ENCODE peak calls at places on chromosomes 5 and 9, in five cellular contexts. S, M, Z, U and Y are unnamed samples.

GRCh38 chr9:34204011-34204635 is 25.3 kb downstream of the UBAP1 start:
- DNase-seq in Z (no peak), U (no peak), S (no peak), M (no peak), Y (no peak)

GRCh38 chr5:147949711-147950573 is 43.6 kb upstream of the C5orf46 start:
- DNase-seq in Z (no peak), M (no peak), S (no peak), U (no peak), Y (peak; percentile 30)

GRCh38 chr5:52751137-52751536 is 36.6 kb upstream of the ITGA1 start:
- DNase-seq in Z (no peak), M (no peak), U (no peak), S (no peak), Y (no peak)

GRCh38 chr9:105316703-105317102 is 72.3 kb downstream of the SLC44A1 start:
- DNase-seq in M (no peak), Z (no peak), S (no peak), U (no peak), Y (no peak)

GRCh38 chr5:178688551-178688950 is 41.9 kb downstream of the ZNF354A start:
- DNase-seq in Z (no peak), U (no peak), S (no peak), M (no peak), Y (no peak)

GRCh38 chr5:16871746-16872339 is 64.2 kb downstream of the MYO10 start:
- DNase-seq in M (no peak), U (no peak), Z (no peak), S (no peak), Y (no peak)

GRCh38 chr5:149170292-149170691 is 29.0 kb downstream of the ABLIM3 start:
- DNase-seq in M (no peak), S (no peak), U (no peak), Z (no peak), Y (no peak)

GRCh38 chr9:4237748-4238511 is 61.9 kb downstream of the GLIS3 start:
- DNase-seq in Z (no peak), U (no peak), M (peak; percentile 27), S (peak; percentile 27), Y (no peak)

GRCh38 chr5:66436721-66437120 is 159.5 kb upstream of the MAST4 start:
- DNase-seq in U (no peak), S (no peak), M (no peak), Z (no peak), Y (no peak)

GRCh38 chr9:111016046-111017026 is 21.9 kb downstream of the LPAR1 start:
- DNase-seq in S (no peak), U (no peak), M (no peak), Z (no peak), Y (no peak)

GRCh38 chr5:160198148-160198545 is 31.2 kb upstream of the FABP6 start:
- DNase-seq in Z (no peak), U (no peak), S (no peak), M (no peak), Y (no peak)

GRCh38 chr9:23526806-23527205 is 299.2 kb downstream of the ELAVL2 start:
- DNase-seq in U (no peak), S (no peak), M (no peak), Z (no peak), Y (no peak)
- TF ChIP-seq CTCF in U (no peak), S (no peak), M (no peak), Z (no peak), Y (no peak)

GRCh38 chr9:74007833-74008232 is 489.3 kb upstream of the RORB start:
- DNase-seq in U (no peak), S (no peak), Z (no peak), M (no peak), Y (no peak)

GRCh38 chr9:74001382-74001781 is 495.8 kb upstream of the RORB start:
- DNase-seq in S (no peak), M (no peak), U (no peak), Z (no peak), Y (no peak)

DNA sequence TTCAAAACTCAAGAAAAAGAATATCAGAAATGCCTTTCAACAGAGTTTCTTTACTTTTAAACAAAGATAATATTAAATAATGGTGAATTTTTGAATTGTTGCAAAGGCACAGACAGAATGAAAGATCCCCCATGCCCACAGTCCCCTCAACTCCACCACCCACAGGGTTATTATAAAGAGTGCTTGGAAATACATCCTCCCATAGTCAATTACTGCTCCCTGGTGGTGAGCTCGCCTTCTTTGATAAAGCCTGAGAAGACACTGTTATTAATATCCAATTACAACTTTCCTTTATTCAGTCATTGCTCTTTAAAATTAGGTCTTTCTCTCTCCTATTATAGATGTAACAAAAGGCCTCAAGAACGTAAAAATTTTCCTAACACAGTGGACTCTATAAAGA is 490.2 kb upstream of the RORB start:
- DNase-seq in M (no peak), U (no peak), S (no peak), Z (no peak), Y (peak; percentile 7)
- TF ChIP-seq CTCF in M (no peak), U (no peak), S (no peak), Z (no peak), Y (peak; percentile 62)

GRCh38 chr5:86756839-86757238 is 139.1 kb downstream of the COX7C start:
- DNase-seq in S (no peak), U (no peak), M (no peak), Z (no peak), Y (no peak)
- TF ChIP-seq CTCF in S (no peak), U (no peak), M (no peak), Z (no peak), Y (no peak)

GRCh38 chr5:61817472-61818326 is 485.6 kb downstream of the ZSWIM6 start:
- DNase-seq in S (peak; percentile 45), M (peak; percentile 29), U (no peak), Z (no peak), Y (peak; percentile 28)
- TF ChIP-seq CTCF in S (peak; percentile 28), M (peak; percentile 66), U (no peak), Z (peak; percentile 55), Y (peak; percentile 90)

GRCh38 chr5:60010328-60010727 is 116.8 kb upstream of the PDE4D start:
- DNase-seq in M (no peak), U (no peak), S (no peak), Z (no peak), Y (no peak)
- TF ChIP-seq CTCF in M (no peak), U (no peak), S (no peak), Z (no peak), Y (no peak)

GRCh38 chr9:37407468-37407867 is 15.0 kb upstream of the GRHPR start:
- DNase-seq in Z (no peak), U (no peak), S (no peak), M (no peak), Y (no peak)
- TF ChIP-seq CTCF in Z (no peak), U (no peak), S (no peak), M (no peak), Y (peak; percentile 33)

GRCh38 chr5:123929055-123929474 is 417.1 kb downstream of the CSNK1G3 start:
- DNase-seq in Z (no peak), U (no peak), S (no peak), M (no peak), Y (no peak)
- TF ChIP-seq CTCF in Z (no peak), U (no peak), S (no peak), M (no peak), Y (no peak)

DNA sequence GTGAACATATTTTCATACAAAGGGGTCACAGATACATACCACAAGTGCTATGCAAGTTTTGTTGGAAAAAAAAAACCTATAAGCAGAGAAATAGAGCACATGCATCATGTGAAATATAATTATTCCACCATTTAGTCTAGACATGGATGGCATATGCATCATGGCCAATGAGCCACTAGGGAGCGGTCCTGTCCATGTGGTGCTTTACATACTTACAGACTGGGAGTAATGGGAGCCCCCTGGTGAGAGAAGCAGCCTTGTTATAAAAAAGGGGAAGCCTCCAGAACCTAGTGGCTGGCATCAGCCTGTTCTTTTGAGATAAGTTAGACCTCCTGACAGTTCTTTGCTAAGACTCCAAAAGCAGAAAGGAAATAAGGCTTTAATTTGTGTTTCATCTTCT is 1524.1 kb downstream of the MAT2B start:
- DNase-seq in Z (no peak), U (no peak), M (no peak), S (peak; percentile 30), Y (peak; percentile 77)
- TF ChIP-seq CTCF in Z (no peak), U (no peak), M (no peak), S (no peak), Y (peak; percentile 92)

DNA sequence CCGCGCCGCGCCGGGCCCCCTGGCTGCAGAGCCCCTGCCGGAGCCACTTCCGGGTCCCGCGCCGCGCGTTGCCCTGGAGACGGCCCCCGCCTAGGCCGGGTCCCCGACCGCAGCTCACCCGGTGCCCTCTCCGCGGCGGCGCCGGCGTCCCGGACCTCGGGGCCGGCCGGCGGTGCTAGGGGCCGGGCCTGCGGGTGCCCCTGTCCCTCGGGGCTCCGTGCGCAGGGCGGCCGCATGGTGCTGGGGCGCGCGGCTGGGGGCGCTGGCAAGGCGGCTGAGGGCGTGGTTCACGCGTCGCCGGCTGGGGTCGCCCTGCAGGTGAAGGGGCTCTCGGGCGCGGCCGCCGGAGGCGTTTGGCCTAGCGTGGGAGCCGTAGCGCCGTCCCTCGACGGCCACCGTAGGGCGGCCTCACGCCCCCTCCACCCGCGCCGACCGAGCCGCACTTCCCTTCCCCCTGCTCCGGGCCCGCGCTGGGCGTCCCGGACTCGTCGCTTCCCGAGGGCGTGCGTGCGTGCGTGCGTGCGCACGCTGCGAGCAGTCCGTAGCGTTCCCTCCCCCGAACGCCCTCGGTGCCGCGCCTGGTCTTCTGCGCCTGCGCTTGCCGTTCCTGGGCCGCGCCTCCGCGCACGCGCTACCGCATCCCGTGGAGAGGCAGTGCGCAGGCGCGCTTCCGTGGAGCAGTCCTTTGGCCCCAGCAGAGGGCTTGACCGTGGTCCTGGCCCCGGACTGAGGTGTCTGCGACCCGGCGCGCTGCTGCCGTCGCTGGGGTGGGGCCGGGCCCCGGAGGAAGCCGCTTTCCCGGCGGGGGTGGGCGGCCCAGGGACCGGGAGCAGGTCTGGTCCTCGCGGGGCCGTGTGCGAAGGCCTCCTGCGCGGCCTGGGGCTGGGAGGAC is at the start of gene TMEM250:
- DNase-seq in Z (peak; percentile 99), S (peak; percentile 92), U (peak; percentile 98), M (peak; percentile 95), Y (peak; percentile 86)
- TF ChIP-seq CTCF in Z (no peak), S (peak; percentile 14), U (no peak), M (peak; percentile 24), Y (peak; percentile 33)

DNA sequence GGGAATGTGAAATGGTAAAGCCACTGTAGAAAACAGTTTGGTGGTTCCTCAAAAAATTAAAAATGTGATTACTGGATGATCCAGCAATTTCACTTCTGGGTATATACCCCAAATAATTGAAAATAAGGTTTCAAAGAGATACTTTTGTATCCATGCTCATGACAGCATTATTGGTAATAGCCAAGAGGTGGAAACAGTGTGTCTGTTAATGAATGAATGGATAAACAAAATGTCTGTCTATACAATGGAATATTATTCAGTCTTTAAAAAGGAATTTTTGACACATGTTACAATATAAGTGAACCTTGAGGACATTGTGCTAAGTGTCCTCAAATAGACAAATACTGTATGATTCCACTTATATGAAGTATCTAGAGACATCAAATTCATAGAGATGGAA is 40.1 kb downstream of the NUP214 start:
- DNase-seq in S (no peak), U (no peak), M (no peak), Z (no peak), Y (no peak)
- TF ChIP-seq CTCF in S (no peak), U (no peak), M (no peak), Z (no peak), Y (no peak)